ENCODE peak calls at places on chromosome 21, in ten cellular contexts. S is substantia nigra; W is H9; I is activated naive CD8-positive, alpha-beta T cell treated with anti-CD3 and anti-CD28 coated beads, Interleukin-2, amount 50 U/mL, for 16 hours; Q is kidney tubule cell; R is uterus; M is posterior cingulate gyrus; B is WTC11; T is NCI-H2081; N is T-helper 9 cell. H is an unnamed sample.

GRCh38 chr21:38223893-38224540 is 32.8 kb upstream of the KCNJ15 start:
- DNase-seq in S (no peak), W (no peak), I (no peak), Q (no peak), R (no peak), M (no peak), B (peak), T (no peak), N (no peak), H (no peak)

GRCh38 chr21:14617040-14617393 is 70.9 kb upstream of the SAMSN1 start:
- DNase-seq in S (no peak), W (peak), I (no peak), Q (no peak), R (no peak), M (no peak), B (no peak), T (no peak), N (no peak), H (no peak)

GRCh38 chr21:36615274-36615964 is 83.5 kb upstream of the SIM2 start:
- DNase-seq in S (no peak), W (peak), I (no peak), Q (no peak), R (no peak), M (no peak), B (peak), T (no peak), N (no peak), H (no peak)

GRCh38 chr21:28750565-28750964 is 242.1 kb downstream of the LTN1 start:
- DNase-seq in S (no peak), W (no peak), I (no peak), Q (no peak), R (no peak), M (no peak), B (no peak), T (no peak), N (no peak), H (no peak)

GRCh38 chr21:45768011-45768740 is 124.7 kb downstream of the PCBP3 start:
- DNase-seq in S (no peak), W (no peak), I (no peak), Q (no peak), R (no peak), M (no peak), B (no peak), T (no peak), N (no peak), H (no peak)

GRCh38 chr21:44306926-44307687 is 7.3 kb downstream of the PFKL start:
- DNase-seq in S (no peak), W (no peak), I (no peak), Q (no peak), R (no peak), M (no peak), B (no peak), T (no peak), N (no peak), H (no peak)

GRCh38 chr21:26659181-26659580 is 86.1 kb upstream of the CYYR1 start:
- DNase-seq in S (no peak), W (no peak), I (no peak), Q (no peak), R (no peak), M (no peak), B (no peak), T (no peak), N (no peak), H (no peak)

GRCh38 chr21:28104346-28104745 is 888.3 kb downstream of the LTN1 start:
- DNase-seq in S (no peak), W (no peak), I (no peak), Q (no peak), R (no peak), M (no peak), B (no peak), T (no peak), N (no peak), H (no peak)

H was measured in head of caudate nucleus.